ENCODE peak calls at places on chromosomes 16 and 17, in four cellular contexts. F is Karpas-422; W is effector CD4-positive, alpha-beta T cell; U is stimulated activated CD8-positive, alpha-beta memory T cell treated with anti-CD3 and anti-CD28 coated beads, Interleukin-4, amount 100 ng/mL, for 24 hours. X is an unnamed sample.

GRCh38 chr17:19295478-19296200 is 58.5 kb downstream of the EPN2 start:
- DNase-seq in W (no peak), F (no peak), U (no peak), X (no peak)

GRCh38 chr17:70479779-70480178 is 310.4 kb downstream of the KCNJ2 start:
- DNase-seq in W (no peak), F (no peak), U (no peak), X (no peak)

GRCh38 chr17:78977992-78978973 is 1.4 kb downstream of the LGALS3BP start:
- DNase-seq in F (no peak), U (no peak), W (no peak), X (no peak)

GRCh38 chr16:69924777-69925191 is 26.4 kb upstream of the CLEC18A start:
- DNase-seq in F (no peak), W (no peak), U (no peak), X (no peak)

GRCh38 chr17:40960144-40960543 is 6.6 kb downstream of the KRT39 start:
- DNase-seq in U (no peak), F (no peak), W (no peak), X (no peak)

GRCh38 chr17:48246623-48247022 is 139.1 kb downstream of the SNX11 start:
- DNase-seq in U (no peak), F (no peak), W (no peak), X (no peak)

GRCh38 chr16:10578474-10579316 is 1.7 kb downstream of the EMP2 start:
- DNase-seq in U (no peak), F (no peak), W (no peak), X (peak; percentile 88)

GRCh38 chr16:12661656-12662172 is 142.0 kb downstream of the CPPED1 start:
- DNase-seq in U (no peak), W (no peak), F (peak; percentile 75), X (no peak)

GRCh38 chr17:16442141-16442540 is 26.8 kb downstream of the TRPV2 start:
- DNase-seq in U (no peak), F (peak; percentile 50), W (no peak), X (no peak)

GRCh38 chr16:70738083-70738977 is 52.5 kb upstream of the MTSS2 start:
- DNase-seq in F (peak; percentile 64), U (no peak), W (no peak), X (peak; percentile 85)

GRCh38 chr17:7317161-7317803 is 2.1 kb upstream of the GPS2 start:
- DNase-seq in U (no peak), F (no peak), W (no peak), X (no peak)

GRCh38 chr16:1781758-1782407 is 488 bp downstream of the SPSB3 start:
- DNase-seq in W (peak; percentile 30), U (no peak), F (peak; percentile 78), X (no peak)

GRCh38 chr16:72876981-72877373 is 171.0 kb downstream of the ZFHX3 start:
- DNase-seq in U (no peak), F (no peak), W (no peak), X (no peak)

GRCh38 chr16:919658-920631 is 50.8 kb downstream of the LMF1 start:
- DNase-seq in W (no peak), F (no peak), U (no peak), X (no peak)

GRCh38 chr16:23079683-23080221 is 69.5 kb downstream of the USP31 start:
- DNase-seq in F (no peak), U (no peak), W (no peak), X (no peak)

GRCh38 chr16:85326794-85327181 is 214.5 kb upstream of the CIBAR2 start:
- DNase-seq in U (no peak), F (peak; percentile 63), W (no peak), X (no peak)

GRCh38 chr16:75122609-75123008 is 6.0 kb upstream of the LDHD start:
- DNase-seq in W (no peak), U (no peak), F (no peak), X (no peak)

GRCh38 chr16:48156790-48157209 is 1.0 kb upstream of the ABCC12 start:
- DNase-seq in F (peak; percentile 93), W (peak; percentile 76), U (peak; percentile 75), X (peak; percentile 94)

GRCh38 chr16:69720822-69721430 is 5.4 kb downstream of the NQO1 start:
- DNase-seq in F (no peak), W (no peak), U (no peak), X (peak; percentile 15)

GRCh38 chr16:15653227-15653626 is 3.2 kb downstream of the NDE1 start:
- DNase-seq in U (no peak), W (no peak), F (no peak), X (no peak)

GRCh38 chr17:8226536-8227237 is 16.3 kb upstream of the AURKB start:
- DNase-seq in W (no peak), U (peak; percentile 44), F (peak; percentile 67), X (peak; percentile 69)

GRCh38 chr16:83854420-83854819 is 44.5 kb upstream of the MLYCD start:
- DNase-seq in F (no peak), U (no peak), W (no peak), X (no peak)

GRCh38 chr16:4529085-4530060 is 9.2 kb downstream of the CDIP1 start:
- DNase-seq in W (no peak), U (no peak), F (no peak), X (no peak)

GRCh38 chr17:60832206-60832605 is 154.6 kb downstream of the BCAS3 start:
- DNase-seq in W (no peak), U (no peak), F (no peak), X (no peak)

GRCh38 chr17:83080641-83081560 is 1.5 kb downstream of the METRNL start:
- DNase-seq in U (peak; percentile 45), F (peak; percentile 51), W (peak; percentile 20), X (peak; percentile 84)

GRCh38 chr17:16977932-16978331 is 6.0 kb upstream of the TNFRSF13B start:
- DNase-seq in U (no peak), W (no peak), F (no peak), X (no peak)

GRCh38 chr17:39151680-39152058 is 232 bp upstream of the PLXDC1 start:
- DNase-seq in W (no peak), U (no peak), F (no peak), X (peak; percentile 65)

GRCh38 chr16:87305505-87306391 is 11.4 kb downstream of the C16orf95 start:
- DNase-seq in F (no peak), U (no peak), W (no peak), X (no peak)

GRCh38 chr17:29089601-29090044 is 46.7 kb downstream of the PIPOX start:
- DNase-seq in U (no peak), F (no peak), W (no peak), X (no peak)

GRCh38 chr17:47844230-47844629 is 3.2 kb upstream of the SCRN2 start:
- DNase-seq in F (no peak), U (no peak), W (no peak), X (no peak)

GRCh38 chr16:66365588-66365987 is 903 bp upstream of the CDH5 start:
- DNase-seq in U (no peak), W (no peak), F (no peak), X (no peak)

GRCh38 chr16:3780570-3780969 is 63.2 kb upstream of the TRAP1 start:
- DNase-seq in W (no peak), F (no peak), U (no peak), X (no peak)

GRCh38 chr17:42197564-42198156 is 3.4 kb upstream of the GHDC start:
- DNase-seq in F (no peak), U (no peak), W (no peak), X (no peak)

GRCh38 chr17:7136266-7136877 is 21.8 kb upstream of the ASGR2 start:
- DNase-seq in F (peak; percentile 93), U (peak; percentile 63), W (peak; percentile 79), X (peak; percentile 89)

GRCh38 chr16:1820096-1820972 is 6.3 kb downstream of the HAGH start:
- DNase-seq in F (no peak), W (no peak), U (no peak), X (peak; percentile 42)

GRCh38 chr16:67399218-67399733 is 6.0 kb upstream of the TPPP3 start:
- DNase-seq in F (peak; percentile 87), W (no peak), U (peak; percentile 33), X (peak; percentile 83)

GRCh38 chr17:37570527-37571093 is 38.6 kb downstream of the SYNRG start:
- DNase-seq in U (peak; percentile 11), W (no peak), F (peak; percentile 68), X (peak; percentile 66)

GRCh38 chr17:14803781-14804180 is 461.3 kb downstream of the PMP22 start:
- DNase-seq in F (no peak), W (no peak), U (no peak), X (no peak)

GRCh38 chr17:1164935-1165556 is 14.7 kb downstream of the ABR start:
- DNase-seq in U (no peak), W (no peak), F (no peak), X (no peak)

GRCh38 chr17:56629450-56630187 is 36.1 kb downstream of the NOG start:
- DNase-seq in W (no peak), U (no peak), F (peak; percentile 67), X (no peak)